ENCODE peak calls at places on chromosome 9, in eight cellular contexts. N is M059J, R is endothelial cell, Y is H7, Z is T-helper 9 cell, I is astrocyte of the hippocampus, O is tibial nerve, E is IMR-90. H is an unnamed sample.

GRCh38 chr9:125255781-125256391 is 5.7 kb upstream of the GAPVD1 start:
- DNase-seq in I (peak), Y (peak), O (no peak), Z (no peak), R (peak), N (no peak), E (no peak), H (no peak)

GRCh38 chr9:31030741-31031202 is 1353.7 kb upstream of the ACO1 start:
- DNase-seq in I (peak), Y (peak), R (no peak), E (no peak), Z (no peak), N (peak), O (no peak), H (no peak)

GRCh38 chr9:102113191-102113590 is 374.7 kb upstream of the GRIN3A start:
- DNase-seq in Z (no peak), N (no peak), I (no peak), O (no peak), E (no peak), Y (no peak), R (no peak), H (no peak)

GRCh38 chr9:111067472-111067871 is 29.2 kb upstream of the LPAR1 start:
- DNase-seq in O (no peak), N (no peak), I (no peak), Y (no peak), E (no peak), R (no peak), Z (no peak), H (no peak)

GRCh38 chr9:126398403-126399058 is 71.9 kb downstream of the MVB12B start:
- DNase-seq in R (peak), N (peak), O (peak), I (peak), Y (peak), E (peak), Z (peak), H (peak)

GRCh38 chr9:99176527-99177013 is 45.2 kb downstream of the ALG2 start:
- DNase-seq in I (no peak), R (no peak), Y (no peak), E (no peak), O (no peak), Z (no peak), N (no peak), H (no peak)

GRCh38 chr9:16563446-16563845 is 307.0 kb downstream of the BNC2 start:
- DNase-seq in I (no peak), N (no peak), E (peak), R (no peak), O (no peak), Z (no peak), Y (no peak), H (no peak)

GRCh38 chr9:83403864-83404263 is 134.3 kb downstream of the FRMD3 start:
- DNase-seq in R (no peak), Z (no peak), E (no peak), N (peak), Y (no peak), I (peak), O (no peak), H (no peak)

GRCh38 chr9:85215936-85216335 is 525.8 kb downstream of the AGTPBP1 start:
- DNase-seq in Z (no peak), O (no peak), Y (no peak), E (no peak), R (no peak), N (peak), I (no peak), H (no peak)

GRCh38 chr9:129405831-129406220 is 215.1 kb downstream of the C9orf50 start:
- DNase-seq in I (no peak), N (no peak), E (no peak), Z (no peak), Y (no peak), O (no peak), R (no peak), H (no peak)

GRCh38 chr9:76987594-76988200 is 31.8 kb upstream of the FOXB2 start:
- DNase-seq in N (peak), Z (no peak), Y (peak), I (peak), E (peak), R (peak), O (no peak), H (no peak)

GRCh38 chr9:114168281-114169028 is 13.1 kb downstream of the COL27A1 start:
- DNase-seq in N (no peak), R (no peak), E (no peak), Y (no peak), I (no peak), Z (no peak), O (no peak), H (no peak)

GRCh38 chr9:23851024-23851629 is 25.1 kb upstream of the ELAVL2 start:
- DNase-seq in O (no peak), Z (no peak), I (peak), R (peak), N (peak), E (no peak), Y (peak), H (peak)

GRCh38 chr9:135905380-135906282 is 1.7 kb downstream of the CAMSAP1 start:
- DNase-seq in E (peak), Z (peak), R (no peak), N (peak), Y (peak), O (no peak), I (peak), H (peak)

GRCh38 chr9:4318741-4319140 is 18.9 kb upstream of the GLIS3 start:
- DNase-seq in R (no peak), Z (no peak), Y (no peak), N (no peak), E (no peak), O (no peak), I (no peak), H (no peak)

GRCh38 chr9:19720374-19720773 is 68.5 kb downstream of the SLC24A2 start:
- DNase-seq in O (no peak), Z (no peak), I (peak), N (peak), E (peak), Y (no peak), R (peak), H (no peak)

GRCh38 chr9:19409406-19410194 is 791 bp downstream of the ACER2 start:
- DNase-seq in O (peak), Z (no peak), N (peak), Y (peak), E (no peak), I (peak), R (peak), H (no peak)

GRCh38 chr9:124456341-124457078 is 6.3 kb downstream of the ADGRD2 start:
- DNase-seq in I (no peak), R (no peak), Y (peak), O (no peak), N (no peak), E (no peak), Z (no peak), H (peak)

GRCh38 chr9:71816782-71817549 is 48.7 kb upstream of the CEMIP2 start:
- DNase-seq in Y (no peak), N (no peak), E (no peak), O (no peak), I (no peak), R (peak), Z (no peak), H (no peak)

GRCh38 chr9:93202919-93203712 is 19.2 kb downstream of the WNK2 start:
- DNase-seq in O (no peak), Z (no peak), N (no peak), I (no peak), Y (no peak), E (no peak), R (no peak), H (no peak)

GRCh38 chr9:93968451-93969327 is 13.5 kb upstream of the BARX1 start:
- DNase-seq in Z (no peak), E (peak), I (peak), O (no peak), Y (peak), N (peak), R (no peak), H (no peak)

GRCh38 chr9:73515216-73515615 is 363.6 kb downstream of the ANXA1 start:
- DNase-seq in E (no peak), R (no peak), I (no peak), Z (no peak), O (no peak), N (no peak), Y (no peak), H (no peak)

GRCh38 chr9:131879531-131880290 is 139.8 kb upstream of the RAPGEF1 start:
- DNase-seq in Y (no peak), N (no peak), I (no peak), E (no peak), R (no peak), Z (no peak), O (no peak), H (no peak)

GRCh38 chr9:71692337-71692736 is 76.0 kb downstream of the CEMIP2 start:
- DNase-seq in I (no peak), Y (no peak), E (peak), N (no peak), R (no peak), Z (no peak), O (peak), H (no peak)